ENCODE peak calls at places on chromosome 7, in six cellular contexts. I is hepatocyte, L is PC-9, X is kidney, P is fibroblast of mammary gland, K is spleen. V is an unnamed sample.

GRCh38 chr7:43141091-43141490 is 28.6 kb downstream of the HECW1 start:
- DNase-seq in I (no peak), L (no peak), X (no peak), P (no peak), K (no peak), V (no peak)

GRCh38 chr7:69932034-69932628 is 333.9 kb downstream of the AUTS2 start:
- DNase-seq in I (peak), L (no peak), X (no peak), P (peak), K (no peak), V (peak)

GRCh38 chr7:106260136-106260561 is 24.6 kb downstream of the NAMPT start:
- DNase-seq in I (no peak), L (no peak), X (no peak), P (peak), K (no peak), V (peak)

GRCh38 chr7:148537435-148537834 is 53.1 kb upstream of the C7orf33 start:
- DNase-seq in I (no peak), L (no peak), X (no peak), P (no peak), K (no peak), V (no peak)

GRCh38 chr7:45295222-45295621 is 137.6 kb downstream of the RAMP3 start:
- DNase-seq in I (no peak), L (no peak), X (no peak), P (peak), K (no peak), V (peak)

GRCh38 chr7:47670738-47671137 is 88.8 kb upstream of the TNS3 start:
- DNase-seq in I (no peak), L (no peak), X (no peak), P (no peak), K (peak), V (no peak)

GRCh38 chr7:49773082-49773938 is at the start of gene VWC2:
- DNase-seq in I (peak), L (no peak), X (peak), P (no peak), K (peak), V (no peak)

GRCh38 chr7:15167912-15168311 is 265.4 kb upstream of the DGKB start:
- DNase-seq in I (peak), L (no peak), X (no peak), P (no peak), K (no peak), V (no peak)

GRCh38 chr7:40701836-40702551 is 567.2 kb downstream of the SUGCT start:
- DNase-seq in I (no peak), L (no peak), X (no peak), P (no peak), K (no peak), V (no peak)

GRCh38 chr7:22433710-22434460 is 66.1 kb downstream of the STEAP1B start:
- DNase-seq in I (no peak), L (peak), X (no peak), P (peak), K (peak), V (peak)

GRCh38 chr7:133784421-133785045 is 342.6 kb upstream of the LRGUK start:
- DNase-seq in I (no peak), L (no peak), X (no peak), P (no peak), K (no peak), V (no peak)

GRCh38 chr7:129946282-129946681 is 6.5 kb downstream of the UBE2H start:
- DNase-seq in I (no peak), L (no peak), X (peak), P (no peak), K (no peak), V (no peak)

DNA sequence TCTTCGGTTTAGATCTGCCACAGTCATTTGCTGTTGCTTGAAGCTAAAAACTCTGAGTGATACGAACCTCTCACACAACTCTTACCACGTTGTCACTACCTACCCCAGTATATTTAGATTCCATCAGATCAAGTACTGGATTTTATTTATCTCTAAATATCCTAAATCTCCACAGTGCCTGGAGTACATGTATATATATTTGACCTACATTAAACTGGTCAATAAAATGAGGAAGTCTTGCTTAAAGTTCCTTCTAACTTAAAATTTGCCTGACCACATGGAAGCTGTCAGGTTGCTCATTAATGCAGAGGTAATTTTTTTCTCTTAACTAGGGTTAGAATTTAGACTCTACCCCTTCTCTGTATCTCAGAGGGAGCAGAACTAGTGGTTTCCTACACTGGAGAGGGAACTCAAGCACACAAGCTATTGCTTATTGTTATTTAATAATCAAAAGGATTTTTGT is 3.1 kb upstream of the MACC1 start:
- DNase-seq in I (no peak), L (no peak), X (no peak), P (no peak), K (no peak), V (no peak)
- H3K4me3 ChIP-seq in I (no peak), L (peak), X (no peak), P (no peak), K (peak), V (no peak)

GRCh38 chr7:3670898-3671297 is 369.8 kb downstream of the SDK1 start:
- DNase-seq in I (no peak), L (no peak), X (no peak), P (no peak), K (no peak), V (no peak)

GRCh38 chr7:3668743-3669142 is 367.7 kb downstream of the SDK1 start:
- DNase-seq in I (no peak), L (no peak), X (no peak), P (no peak), K (no peak), V (no peak)

GRCh38 chr7:3678411-3678810 is 377.4 kb downstream of the SDK1 start:
- DNase-seq in I (no peak), L (no peak), X (no peak), P (no peak), K (no peak), V (no peak)

GRCh38 chr7:3673524-3673923 is 372.5 kb downstream of the SDK1 start:
- DNase-seq in I (peak), L (peak), X (no peak), P (peak), K (no peak), V (no peak)
- TF ChIP-seq CTCF in I (peak), L (peak), X (peak), P (peak), K (peak), V (no peak)

GRCh38 chr7:104328970-104329825 is 795 bp downstream of the LHFPL3 start:
- DNase-seq in I (peak), L (no peak), X (no peak), P (no peak), K (no peak), V (no peak)
- H3K4me3 ChIP-seq in I (no peak), L (no peak), X (no peak), P (no peak), K (peak), V (no peak)

GRCh38 chr7:101772508-101773306 is 44.7 kb upstream of the CUX1 start:
- DNase-seq in I (no peak), L (no peak), X (no peak), P (peak), K (no peak), V (no peak)
- TF ChIP-seq CTCF in I (no peak), L (no peak), X (no peak), P (no peak), K (no peak), V (no peak)

GRCh38 chr7:151166629-151167196 is 781 bp downstream of the GBX1 start:
- DNase-seq in I (no peak), L (no peak), X (no peak), P (no peak), K (no peak), V (no peak)
- H3K4me3 ChIP-seq in I (peak), L (no peak), X (no peak), P (no peak), K (peak), V (no peak)

DNA sequence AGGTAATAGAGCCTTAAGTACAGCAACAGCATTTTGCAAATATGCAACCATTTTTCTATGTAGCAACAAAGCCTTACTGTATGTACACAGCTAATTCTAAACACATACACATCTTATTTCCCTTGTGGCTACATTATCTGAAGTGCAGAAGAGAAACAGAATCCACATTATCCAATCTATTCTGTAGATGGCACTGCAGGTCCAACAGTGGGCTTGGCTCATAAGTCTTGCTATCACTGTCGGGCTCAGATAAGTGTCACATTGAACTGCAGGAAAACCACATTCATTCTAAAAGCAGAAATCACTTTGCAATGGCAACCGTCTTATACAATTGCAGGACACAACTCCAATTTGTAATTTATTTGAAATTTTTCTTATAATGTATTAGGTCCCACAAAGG is 109.8 kb upstream of the NOBOX start:
- DNase-seq in I (peak), L (no peak), X (no peak), P (peak), K (no peak), V (no peak)
- TF ChIP-seq CTCF in I (peak), L (peak), X (no peak), P (peak), K (no peak), V (no peak)

DNA sequence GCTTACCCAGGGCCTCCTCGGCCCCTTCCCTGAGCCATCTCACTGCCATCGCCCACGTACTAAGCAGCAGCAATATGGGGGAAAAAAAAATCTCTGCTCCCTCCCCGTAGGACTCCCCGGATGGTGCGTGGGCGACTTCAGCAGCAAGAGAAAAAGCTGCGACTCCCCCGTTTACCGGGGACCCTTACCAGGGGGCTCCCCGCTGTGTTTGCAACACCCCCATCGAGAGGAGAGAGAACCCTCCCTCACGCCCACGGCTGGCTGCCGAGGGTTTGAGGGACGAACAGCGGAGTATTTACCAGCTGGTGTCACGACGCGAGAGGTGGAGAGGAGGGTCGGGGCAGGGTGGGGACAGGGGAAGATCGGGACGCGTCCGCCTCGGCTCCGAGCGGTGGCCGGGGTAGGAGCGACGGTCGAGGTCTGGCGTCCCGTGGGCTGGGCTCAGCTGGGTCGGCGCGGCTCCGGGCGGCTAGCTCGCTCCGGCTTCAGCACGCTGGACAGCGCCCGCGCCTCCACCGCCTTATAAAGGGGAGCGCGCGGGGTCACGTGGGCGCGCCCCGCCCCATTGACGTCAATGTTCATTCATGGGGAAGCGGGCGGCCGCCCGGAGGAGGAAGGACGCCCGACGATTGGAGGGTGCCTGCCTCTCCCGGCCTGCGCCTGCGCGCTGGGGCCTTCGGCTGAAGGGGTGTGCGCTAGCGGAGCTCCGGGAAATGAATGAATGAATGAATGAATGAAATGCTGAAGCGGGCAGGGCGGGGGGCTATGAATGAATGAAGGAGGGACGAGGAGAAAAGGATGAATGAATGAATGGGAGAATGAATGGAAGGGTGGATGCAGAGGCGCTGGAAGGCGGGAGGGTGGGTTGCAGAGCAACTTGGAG is at the start of gene VGF:
- DNase-seq in I (peak), L (peak), X (peak), P (peak), K (peak), V (peak)
- H3K4me3 ChIP-seq in I (peak), L (peak), X (peak), P (peak), K (peak), V (peak)

V was measured in AG10803.